ENCODE peak calls at places on chromosomes 4 and X, in eight cellular contexts. R is PC-9, N is Right ventricle myocardium superior, G is NCI-H345, J is T-helper 2 cell, M is lower lobe of right lung, W is NCI-H1092, V is globus pallidus. H is an unnamed sample.

GRCh38 chr4:122104184-122104583 is 47.9 kb upstream of the BLTP1 start:
- DNase-seq in R (no peak), G (no peak), V (no peak), J (no peak), N (no peak), W (no peak), M (no peak), H (no peak)

GRCh38 chr4:11966782-11967181 is 538.1 kb upstream of the HS3ST1 start:
- DNase-seq in W (no peak), M (no peak), R (no peak), J (no peak), G (no peak), N (no peak), V (no peak), H (no peak)

GRCh38 chr4:128793859-128794667 is 15.4 kb upstream of the JADE1 start:
- DNase-seq in R (no peak), N (no peak), M (no peak), J (no peak), V (no peak), W (no peak), G (no peak), H (no peak)

GRCh38 chr4:17029432-17029831 is 131.0 kb upstream of the LDB2 start:
- DNase-seq in N (no peak), V (no peak), M (no peak), J (no peak), W (no peak), R (no peak), G (no peak), H (no peak)

GRCh38 chrX:150211988-150212387 is 151.1 kb upstream of the MAMLD1 start:
- DNase-seq in V (no peak), M (no peak), W (no peak), N (no peak), R (no peak), G (no peak), J (no peak), H (no peak)

GRCh38 chrX:113833096-113833495 is 750.8 kb upstream of the HTR2C start:
- DNase-seq in W (no peak), J (no peak), G (no peak), M (no peak), N (no peak), V (no peak), R (no peak), H (no peak)

GRCh38 chrX:41870719-41871151 is 52.6 kb downstream of the CASK start:
- DNase-seq in J (no peak), G (no peak), M (peak), N (no peak), W (no peak), R (peak), V (no peak), H (no peak)

GRCh38 chr4:126899382-126899801 is 733.4 kb upstream of the INTU start:
- DNase-seq in V (peak), W (no peak), N (peak), R (no peak), G (no peak), M (no peak), J (no peak), H (no peak)

GRCh38 chr4:87566276-87566675 is 37.1 kb upstream of the SPARCL1 start:
- DNase-seq in M (no peak), J (no peak), N (no peak), W (no peak), R (no peak), V (no peak), G (no peak), H (no peak)

GRCh38 chr4:18051281-18051680 is 29.7 kb upstream of the LCORL start:
- DNase-seq in M (no peak), G (no peak), R (no peak), W (no peak), V (no peak), J (no peak), N (no peak), H (no peak)

GRCh38 chrX:107725761-107726555 is 49.6 kb downstream of the TSC22D3 start:
- DNase-seq in J (no peak), N (no peak), M (no peak), W (no peak), G (no peak), V (no peak), R (peak), H (no peak)

GRCh38 chrX:45765726-45766125 is 565.0 kb upstream of the DIPK2B start:
- DNase-seq in M (no peak), V (no peak), R (no peak), J (no peak), N (no peak), G (no peak), W (no peak), H (no peak)

GRCh38 chrX:13898603-13899002 is 81.7 kb upstream of the GPM6B start:
- DNase-seq in M (no peak), G (no peak), W (no peak), N (no peak), V (no peak), J (no peak), R (no peak), H (no peak)

GRCh38 chr4:169251291-169252235 is 19.2 kb downstream of the SH3RF1 start:
- DNase-seq in W (no peak), R (peak), J (no peak), M (no peak), V (peak), N (no peak), G (no peak), H (no peak)

GRCh38 chrX:134315893-134316292 is 78.9 kb downstream of the CCDC160 start:
- DNase-seq in V (no peak), G (no peak), R (no peak), W (no peak), M (no peak), J (no peak), N (no peak), H (no peak)

GRCh38 chrX:130110379-130111219 is at the start of gene ELF4:
- DNase-seq in R (peak), G (peak), N (peak), V (no peak), J (peak), W (no peak), M (peak), H (peak)

GRCh38 chrX:54865208-54865607 is 55.4 kb upstream of the TRO start:
- DNase-seq in W (no peak), R (no peak), V (no peak), G (no peak), J (no peak), N (no peak), M (no peak), H (no peak)

GRCh38 chr4:101232074-101232776 is 115.1 kb downstream of the PPP3CA start:
- DNase-seq in G (no peak), M (no peak), W (no peak), R (peak), J (no peak), N (peak), V (no peak), H (no peak)

GRCh38 chrX:150766351-150767044 is 73.3 kb downstream of the MTMR1 start:
- DNase-seq in G (no peak), J (no peak), N (no peak), W (no peak), R (no peak), V (no peak), M (no peak), H (no peak)

GRCh38 chr4:140135529-140136021 is 18.4 kb downstream of the MAML3 start:
- DNase-seq in N (peak), M (peak), G (peak), J (no peak), R (no peak), W (peak), V (peak), H (no peak)

GRCh38 chr4:55819634-55820033 is at the start of gene EXOC1L:
- DNase-seq in G (no peak), R (no peak), J (no peak), N (no peak), W (no peak), M (no peak), V (peak), H (no peak)

GRCh38 chr4:76772498-76773106 is 125.3 kb downstream of the SOWAHB start:
- DNase-seq in J (no peak), G (no peak), M (no peak), V (no peak), R (no peak), W (no peak), N (no peak), H (no peak)

H was measured in stimulated activated CD4-positive, alpha-beta T cell treated with anti-CD3 and anti-CD28 coated beads, Interleukin-2, amount 100 ng/mL, for 4 hours.